ENCODE peak calls at places on chromosomes 3 and 15, in five cellular contexts. T is psoas muscle, I is gastrocnemius medialis, W is neural progenitor cell, O is stomach. Q is an unnamed sample.

GRCh38 chr3:111534701-111535100 is 7.3 kb upstream of the CD96 start:
- DNase-seq in T (no peak), I (no peak), W (no peak), O (no peak), Q (no peak)

GRCh38 chr3:177451940-177452484 is 254.7 kb upstream of the TBL1XR1 start:
- DNase-seq in T (no peak), I (no peak), W (no peak), O (no peak), Q (no peak)

GRCh38 chr3:42149537-42150426 is 58.6 kb downstream of the TRAK1 start:
- DNase-seq in T (no peak), I (no peak), W (no peak), O (peak), Q (no peak)

GRCh38 chr3:30625541-30626438 is 19.4 kb downstream of the TGFBR2 start:
- DNase-seq in T (no peak), I (no peak), W (no peak), O (no peak), Q (no peak)

GRCh38 chr3:56976666-56977560 is 83.6 kb upstream of the SPATA12 start:
- DNase-seq in T (no peak), I (no peak), W (no peak), O (no peak), Q (no peak)

GRCh38 chr3:133367431-133367830 is 32.4 kb upstream of the BFSP2 start:
- DNase-seq in T (no peak), I (no peak), W (no peak), O (no peak), Q (no peak)

GRCh38 chr3:123104550-123104949 is 37.7 kb downstream of the PDIA5 start:
- DNase-seq in T (no peak), I (no peak), W (no peak), O (no peak), Q (no peak)

GRCh38 chr3:58484722-58485069 is 7.2 kb upstream of the KCTD6 start:
- DNase-seq in T (no peak), I (no peak), W (no peak), O (no peak), Q (no peak)

GRCh38 chr15:51649659-51650521 is 27.3 kb upstream of the DMXL2 start:
- DNase-seq in T (no peak), I (no peak), W (peak), O (no peak), Q (peak)

GRCh38 chr3:1734494-1735122 is 364.1 kb upstream of the CNTN4 start:
- DNase-seq in T (no peak), I (no peak), W (no peak), O (no peak), Q (no peak)

GRCh38 chr15:101013769-101014223 is 94.6 kb downstream of the LRRK1 start:
- DNase-seq in T (no peak), I (no peak), W (no peak), O (no peak), Q (no peak)

GRCh38 chr3:71916747-71917369 is 131.9 kb upstream of the PROK2 start:
- DNase-seq in T (peak), I (no peak), W (no peak), O (no peak), Q (no peak)

GRCh38 chr3:37968784-37969600 is 21.6 kb upstream of the VILL start:
- DNase-seq in T (no peak), I (no peak), W (no peak), O (no peak), Q (no peak)

GRCh38 chr3:61669203-61669602 is 107.8 kb downstream of the PTPRG start:
- DNase-seq in T (no peak), I (no peak), W (no peak), O (no peak), Q (no peak)

GRCh38 chr15:101539930-101540329 is 50.4 kb upstream of the PCSK6 start:
- DNase-seq in T (no peak), I (no peak), W (no peak), O (no peak), Q (no peak)

GRCh38 chr3:31165399-31165860 is 271.0 kb upstream of the GADL1 start:
- DNase-seq in T (no peak), I (no peak), W (peak), O (no peak), Q (no peak)

GRCh38 chr15:40871749-40872617 is 2.1 kb downstream of the RHOV start:
- DNase-seq in T (no peak), I (no peak), W (no peak), O (peak), Q (peak)

GRCh38 chr3:185361920-185362319 is 1.0 kb upstream of the MAP3K13 start:
- DNase-seq in T (no peak), I (no peak), W (no peak), O (no peak), Q (no peak)

GRCh38 chr3:4674216-4674615 is 181.1 kb downstream of the ITPR1 start:
- DNase-seq in T (no peak), I (no peak), W (no peak), O (no peak), Q (no peak)

GRCh38 chr3:193174137-193174536 is 66.9 kb upstream of the PLAAT1 start:
- DNase-seq in T (no peak), I (no peak), W (no peak), O (no peak), Q (no peak)

GRCh38 chr15:100725121-100726069 is 123.0 kb downstream of the ASB7 start:
- DNase-seq in T (no peak), I (no peak), W (no peak), O (no peak), Q (peak)

GRCh38 chr15:82942691-82943090 is 9.8 kb downstream of the HOMER2 start:
- DNase-seq in T (peak), I (peak), W (no peak), O (peak), Q (no peak)

GRCh38 chr15:62343397-62343796 is 178.3 kb upstream of the C2CD4B start:
- DNase-seq in T (no peak), I (no peak), W (no peak), O (no peak), Q (no peak)

GRCh38 chr15:25766421-25766820 is 96.7 kb downstream of the ATP10A start:
- DNase-seq in T (no peak), I (peak), W (no peak), O (no peak), Q (no peak)

GRCh38 chr3:59185586-59186381 is 136.0 kb upstream of the CFAP20DC start:
- DNase-seq in T (no peak), I (no peak), W (no peak), O (no peak), Q (no peak)

GRCh38 chr3:141410408-141410807 is 42.1 kb downstream of the ZBTB38 start:
- DNase-seq in T (peak), I (peak), W (no peak), O (no peak), Q (no peak)

GRCh38 chr3:42177068-42177800 is 86.1 kb downstream of the TRAK1 start:
- DNase-seq in T (no peak), I (no peak), W (no peak), O (no peak), Q (no peak)

GRCh38 chr3:183494341-183494740 is 61.2 kb downstream of the KLHL6 start:
- DNase-seq in T (no peak), I (no peak), W (no peak), O (peak), Q (no peak)

GRCh38 chr15:92941668-92942067 is 41.5 kb downstream of the CHD2 start:
- DNase-seq in T (no peak), I (no peak), W (no peak), O (no peak), Q (no peak)

GRCh38 chr15:92936693-92937092 is 36.6 kb downstream of the CHD2 start:
- DNase-seq in T (no peak), I (no peak), W (no peak), O (no peak), Q (no peak)

GRCh38 chr15:92936138-92936537 is 36.0 kb downstream of the CHD2 start:
- DNase-seq in T (no peak), I (no peak), W (no peak), O (no peak), Q (no peak)

GRCh38 chr15:92937880-92938279 is 37.8 kb downstream of the CHD2 start:
- DNase-seq in T (no peak), I (no peak), W (no peak), O (no peak), Q (no peak)

GRCh38 chr15:92938387-92938786 is 38.3 kb downstream of the CHD2 start:
- DNase-seq in T (no peak), I (no peak), W (no peak), O (no peak), Q (no peak)
- TF ChIP-seq CTCF in T (peak), I (no peak), W (peak), O (no peak), Q (no peak)

GRCh38 chr15:56987286-56987685 is 68.8 kb downstream of the TCF12 start:
- DNase-seq in T (no peak), I (no peak), W (no peak), O (no peak), Q (no peak)

GRCh38 chr15:56991017-56991416 is 72.6 kb downstream of the TCF12 start:
- DNase-seq in T (no peak), I (no peak), W (no peak), O (no peak), Q (no peak)

GRCh38 chr15:56988219-56988618 is 69.8 kb downstream of the TCF12 start:
- DNase-seq in T (no peak), I (no peak), W (no peak), O (no peak), Q (no peak)

GRCh38 chr15:56985871-56986270 is 67.4 kb downstream of the TCF12 start:
- DNase-seq in T (no peak), I (no peak), W (no peak), O (no peak), Q (no peak)

DNA sequence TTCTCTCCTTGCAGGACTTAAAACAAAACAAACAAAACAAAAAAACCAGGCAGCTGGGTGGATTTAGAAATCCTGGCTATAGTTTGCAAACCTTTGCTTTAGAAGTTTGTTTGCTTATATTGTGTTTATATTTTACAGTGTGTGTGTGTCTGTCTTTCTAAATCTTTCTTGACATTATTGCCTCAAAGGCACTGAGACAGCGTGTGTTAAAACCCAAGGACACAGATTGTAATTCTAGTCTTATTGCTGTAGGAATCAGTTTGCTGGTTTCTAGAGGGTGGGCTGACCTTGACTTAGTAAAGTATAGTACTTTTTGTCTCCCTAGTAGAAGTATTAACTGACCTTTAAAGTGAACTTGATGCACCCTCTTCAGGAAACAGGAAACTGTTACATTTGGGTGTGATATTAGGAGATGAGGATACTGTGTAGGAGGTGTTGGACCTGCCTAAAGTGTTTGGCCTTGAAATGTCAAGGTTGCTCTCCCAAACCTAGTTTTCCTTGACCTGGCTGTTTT is 71.0 kb downstream of the TCF12 start:
- DNase-seq in T (no peak), I (no peak), W (no peak), O (no peak), Q (peak)
- TF ChIP-seq CTCF in T (no peak), I (no peak), W (no peak), O (no peak), Q (no peak)

DNA sequence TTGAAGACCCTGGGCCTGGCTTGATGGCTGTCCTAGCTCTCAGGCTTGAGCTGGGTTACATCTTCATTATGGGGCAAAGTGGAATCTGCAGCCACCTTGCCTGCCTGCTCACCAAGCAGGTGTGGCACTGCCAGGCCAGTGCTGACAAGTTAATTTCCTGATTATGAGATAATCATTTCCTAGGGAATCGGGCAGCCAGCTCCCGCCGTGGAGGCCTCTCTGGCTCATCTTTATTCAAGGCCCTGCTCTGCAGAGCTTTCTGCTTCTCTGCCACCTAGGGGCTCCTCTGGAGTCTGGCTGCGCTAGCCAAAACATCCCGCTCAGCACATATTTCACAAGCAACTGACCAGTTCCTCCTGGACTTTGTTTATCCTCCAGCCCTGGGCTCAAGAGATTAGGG is 9.9 kb downstream of the LOXL1 start:
- DNase-seq in T (no peak), I (no peak), W (peak), O (no peak), Q (no peak)
- TF ChIP-seq CTCF in T (no peak), I (no peak), W (peak), O (no peak), Q (no peak)

DNA sequence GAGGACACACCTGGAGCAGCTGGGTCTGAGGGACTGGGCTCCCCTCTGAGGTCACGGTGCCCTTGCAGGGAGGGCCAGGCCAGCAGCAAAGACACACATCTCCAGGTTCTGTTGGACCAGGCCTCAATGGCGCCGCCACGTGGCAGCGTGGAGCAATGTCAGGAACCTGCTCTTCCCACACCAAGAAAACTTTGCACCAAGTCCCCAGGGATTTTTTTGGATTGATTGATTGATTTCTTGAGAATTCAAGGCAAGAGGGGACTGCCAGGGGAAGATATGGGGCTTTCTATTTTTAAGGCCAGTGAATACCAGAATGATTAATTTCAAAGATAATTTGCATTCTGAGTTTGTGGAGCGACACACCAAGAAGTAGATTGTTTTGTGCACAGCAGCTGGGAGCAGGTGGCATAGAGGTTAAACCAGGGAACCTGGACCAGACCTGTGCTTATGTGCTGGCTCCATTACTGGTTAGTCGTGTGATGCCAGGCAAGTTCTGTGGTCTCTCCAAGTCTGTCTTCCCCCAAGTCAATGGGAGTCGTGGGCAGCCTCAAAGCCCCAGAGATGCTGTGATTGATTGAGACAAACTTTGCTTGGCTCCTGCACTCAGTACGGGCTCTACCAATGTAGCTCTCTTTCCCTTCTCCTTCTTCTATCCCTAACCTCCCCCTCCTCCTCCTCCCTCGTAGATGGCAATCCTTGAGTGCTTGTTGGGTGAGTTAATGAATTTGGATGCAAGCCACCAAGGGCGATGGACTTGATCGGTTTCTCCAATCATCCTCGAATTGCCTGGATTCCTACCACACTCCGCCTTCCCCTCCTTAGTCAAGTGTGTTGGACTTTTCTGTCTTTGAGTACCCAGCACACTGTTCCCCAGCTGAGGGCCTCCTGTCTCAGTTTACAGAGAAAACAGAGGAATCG is 96.2 kb upstream of the TRPM1 start:
- DNase-seq in T (no peak), I (no peak), W (peak), O (peak), Q (peak)
- TF ChIP-seq CTCF in T (peak), I (no peak), W (peak), O (peak), Q (peak)

GRCh38 chr3:90056633-90057032 is 949.2 kb downstream of the EPHA3 start:
- DNase-seq in T (no peak), I (no peak), W (no peak), O (no peak), Q (no peak)
- TF ChIP-seq CTCF in T (no peak), I (no peak), W (no peak), O (no peak), Q (no peak)

GRCh38 chr3:10743366-10744097 is 72.5 kb upstream of the SLC6A11 start:
- DNase-seq in T (no peak), I (no peak), W (no peak), O (no peak), Q (no peak)

GRCh38 chr3:10742031-10742671 is 73.9 kb upstream of the SLC6A11 start:
- DNase-seq in T (no peak), I (no peak), W (no peak), O (no peak), Q (no peak)

GRCh38 chr3:10745392-10745791 is 70.6 kb upstream of the SLC6A11 start:
- DNase-seq in T (no peak), I (no peak), W (no peak), O (no peak), Q (no peak)

GRCh38 chr3:10746001-10746400 is 70.0 kb upstream of the SLC6A11 start:
- DNase-seq in T (no peak), I (no peak), W (no peak), O (no peak), Q (no peak)

DNA sequence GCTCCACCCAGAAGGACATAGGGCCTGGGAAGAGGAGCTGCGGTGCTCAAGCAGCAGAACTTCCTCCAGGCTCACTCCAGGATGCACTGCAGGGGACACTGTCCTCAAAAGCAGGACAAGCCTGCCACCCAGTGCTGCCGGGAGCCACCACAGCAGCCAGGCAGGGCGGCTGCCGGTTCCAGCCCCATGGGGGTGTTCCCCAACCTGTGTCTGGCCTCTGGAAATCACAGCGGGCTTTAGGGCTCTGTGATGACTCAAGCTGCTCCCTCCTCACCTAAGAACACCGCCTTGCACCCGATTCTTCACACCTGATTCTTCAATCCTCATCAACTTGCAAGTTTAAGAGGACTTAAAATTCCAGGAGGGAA is 71.9 kb upstream of the SLC6A11 start:
- DNase-seq in T (no peak), I (no peak), W (peak), O (no peak), Q (no peak)
- TF ChIP-seq CTCF in T (peak), I (no peak), W (peak), O (no peak), Q (no peak)

Q was measured in GM20000.